ENCODE peak calls at places on chromosomes 4 and X, in ten cellular contexts. Q is NCI-H510A treated with DMSO at 0.1 percent for 48 hours, M is brain microvascular endothelial cell, U is hippocampal formation, A is sciatic nerve, D is T-helper 9 cell, E is GM13977, L is GM03348, V is ureter, W is NCI-H345. O is an unnamed sample.

GRCh38 chr4:185282968-185283367 is 73.6 kb downstream of the SNX25 start:
- DNase-seq in Q (no peak), M (peak), U (no peak), A (no peak), D (no peak), E (no peak), L (no peak), V (no peak), W (no peak), O (no peak)

GRCh38 chr4:156560701-156561100 is 410.9 kb downstream of the PDGFC start:
- DNase-seq in Q (no peak), M (peak), U (no peak), A (no peak), D (no peak), E (no peak), L (no peak), V (no peak), W (no peak), O (no peak)

GRCh38 chr4:151573945-151574344 is 165.0 kb downstream of the FHIP1A start:
- DNase-seq in Q (no peak), M (peak), U (no peak), A (no peak), D (no peak), E (no peak), L (no peak), V (no peak), W (no peak), O (no peak)

GRCh38 chr4:138835833-138836521 is 179.6 kb upstream of the NOCT start:
- DNase-seq in Q (no peak), M (peak), U (no peak), A (no peak), D (no peak), E (no peak), L (no peak), V (no peak), W (peak), O (peak)

GRCh38 chrX:136711147-136711546 is 63.2 kb downstream of the CD40LG start:
- DNase-seq in Q (no peak), M (peak), U (peak), A (no peak), D (no peak), E (no peak), L (peak), V (peak), W (peak), O (peak)

GRCh38 chr4:95238554-95238953 is 310.2 kb downstream of the UNC5C start:
- DNase-seq in Q (no peak), M (no peak), U (no peak), A (no peak), D (no peak), E (no peak), L (no peak), V (no peak), W (no peak), O (no peak)

GRCh38 chrX:9775930-9776329 is 10.3 kb upstream of the GPR143 start:
- DNase-seq in Q (no peak), M (no peak), U (no peak), A (no peak), D (no peak), E (no peak), L (no peak), V (no peak), W (no peak), O (no peak)

GRCh38 chr4:168863719-168864632 is 146.1 kb downstream of the CBR4 start:
- DNase-seq in Q (no peak), M (no peak), U (no peak), A (no peak), D (no peak), E (no peak), L (no peak), V (no peak), W (no peak), O (no peak)

GRCh38 chr4:18880850-18881249 is 859.3 kb upstream of the LCORL start:
- DNase-seq in Q (no peak), M (no peak), U (no peak), A (no peak), D (no peak), E (no peak), L (no peak), V (no peak), W (no peak), O (no peak)

GRCh38 chr4:102429553-102429952 is 71.6 kb upstream of the NFKB1 start:
- DNase-seq in Q (no peak), M (peak), U (no peak), A (no peak), D (no peak), E (no peak), L (peak), V (no peak), W (no peak), O (no peak)

GRCh38 chr4:8352368-8353157 is 83.0 kb downstream of the HTRA3 start:
- DNase-seq in Q (no peak), M (no peak), U (no peak), A (peak), D (no peak), E (no peak), L (no peak), V (no peak), W (no peak), O (no peak)

GRCh38 chr4:8332891-8333331 is 63.4 kb downstream of the HTRA3 start:
- DNase-seq in Q (no peak), M (no peak), U (no peak), A (peak), D (no peak), E (no peak), L (no peak), V (no peak), W (no peak), O (no peak)

GRCh38 chrX:15530318-15530717 is 29.7 kb downstream of the BMX start:
- DNase-seq in Q (no peak), M (no peak), U (no peak), A (no peak), D (no peak), E (no peak), L (no peak), V (no peak), W (no peak), O (no peak)

GRCh38 chr4:139872274-139872673 is 206.7 kb downstream of the MGST2 start:
- DNase-seq in Q (no peak), M (peak), U (no peak), A (no peak), D (no peak), E (no peak), L (peak), V (no peak), W (no peak), O (no peak)

GRCh38 chrX:14095702-14096101 is 66.0 kb upstream of the GEMIN8 start:
- DNase-seq in Q (no peak), M (peak), U (no peak), A (no peak), D (peak), E (peak), L (peak), V (peak), W (no peak), O (no peak)

GRCh38 chr4:144699565-144699964 is 53.6 kb downstream of the HHIP start:
- DNase-seq in Q (no peak), M (no peak), U (no peak), A (no peak), D (no peak), E (no peak), L (no peak), V (no peak), W (no peak), O (no peak)

GRCh38 chrX:135395064-135395463 is 26.7 kb upstream of the SMIM10L2A start:
- DNase-seq in Q (no peak), M (no peak), U (no peak), A (no peak), D (no peak), E (no peak), L (no peak), V (no peak), W (no peak), O (no peak)

GRCh38 chr4:84866295-84866694 is 100.2 kb downstream of the WDFY3 start:
- DNase-seq in Q (no peak), M (no peak), U (no peak), A (no peak), D (no peak), E (no peak), L (no peak), V (no peak), W (no peak), O (no peak)

O was measured in NCI-H146.